ENCODE peak calls at places on chromosomes 6 and 20, in nine cellular contexts. L is activated CD8-positive, alpha-beta memory T cell treated with anti-CD3 and anti-CD28 coated beads for 4 hours; V is cardiac muscle cell; Q is GM03348; A is Right ventricle myocardium superior; J is caudate nucleus; G is NCI-H1694; H is mammary epithelial cell; R is CD8-positive, alpha-beta T cell. W is an unnamed sample.

GRCh38 chr6:157099912-157100593 is 223.3 kb downstream of the TMEM242 start:
- DNase-seq in L (peak), V (peak), Q (no peak), A (no peak), J (no peak), G (no peak), H (peak), R (peak), W (no peak)

GRCh38 chr6:48140221-48140620 is 29.2 kb upstream of the PTCHD4 start:
- DNase-seq in L (no peak), V (no peak), Q (no peak), A (no peak), J (no peak), G (no peak), H (no peak), R (no peak), W (no peak)

GRCh38 chr20:34475979-34476736 is 40.1 kb upstream of the DYNLRB1 start:
- DNase-seq in L (no peak), V (peak), Q (no peak), A (peak), J (no peak), G (no peak), H (no peak), R (no peak), W (peak)

GRCh38 chr6:96631248-96631647 is 68.3 kb downstream of the FHL5 start:
- DNase-seq in L (no peak), V (peak), Q (no peak), A (no peak), J (no peak), G (no peak), H (peak), R (no peak), W (no peak)

GRCh38 chr6:122405417-122405816 is 6.0 kb downstream of the HSF2 start:
- DNase-seq in L (no peak), V (peak), Q (peak), A (no peak), J (no peak), G (no peak), H (peak), R (no peak), W (no peak)

GRCh38 chr6:46104209-46104608 is 25.6 kb upstream of the ENPP4 start:
- DNase-seq in L (no peak), V (no peak), Q (no peak), A (no peak), J (no peak), G (no peak), H (no peak), R (no peak), W (no peak)

GRCh38 chr6:127120109-127120786 is 1.8 kb downstream of the RSPO3 start:
- DNase-seq in L (no peak), V (no peak), Q (peak), A (peak), J (no peak), G (no peak), H (no peak), R (no peak), W (no peak)

GRCh38 chr20:3248167-3248992 is 9.4 kb upstream of the SLC4A11 start:
- DNase-seq in L (no peak), V (peak), Q (peak), A (peak), J (no peak), G (no peak), H (no peak), R (no peak), W (peak)

GRCh38 chr20:47934761-47935160 is 149.5 kb upstream of the SULF2 start:
- DNase-seq in L (no peak), V (no peak), Q (no peak), A (no peak), J (no peak), G (no peak), H (peak), R (no peak), W (no peak)

GRCh38 chr6:144659202-144659731 is 374.1 kb downstream of the UTRN start:
- DNase-seq in L (no peak), V (peak), Q (no peak), A (no peak), J (no peak), G (no peak), H (no peak), R (no peak), W (no peak)

GRCh38 chr6:35096129-35096852 is 44.8 kb downstream of the TCP11 start:
- DNase-seq in L (no peak), V (peak), Q (peak), A (no peak), J (no peak), G (peak), H (peak), R (no peak), W (peak)